ENCODE peak calls at places on chromosomes 6 and 20, in six cellular contexts. I, Q, Z, P, X and C are unnamed samples.

GRCh38 chr6:14664112-14664592 is 546.6 kb downstream of the CD83 start:
- DNase-seq in I (no peak), Q (no peak), Z (peak), P (no peak), X (no peak), C (no peak)

GRCh38 chr20:47535088-47535487 is 33.4 kb downstream of the NCOA3 start:
- DNase-seq in I (no peak), Q (no peak), Z (no peak), P (no peak), X (no peak), C (no peak)

GRCh38 chr6:34017106-34017805 is 128.6 kb downstream of the GRM4 start:
- DNase-seq in I (no peak), Q (no peak), Z (no peak), P (no peak), X (no peak), C (no peak)

GRCh38 chr6:149560736-149561135 is 5.4 kb upstream of the GINM1 start:
- DNase-seq in I (peak), Q (peak), Z (no peak), P (no peak), X (no peak), C (no peak)

GRCh38 chr20:62952373-62953166 is at the start of gene SLC17A9:
- DNase-seq in I (peak), Q (peak), Z (no peak), P (peak), X (peak), C (no peak)

GRCh38 chr6:33927551-33927950 is 123.7 kb upstream of the MLN start:
- DNase-seq in I (no peak), Q (no peak), Z (no peak), P (no peak), X (peak), C (no peak)

GRCh38 chr6:131460603-131460995 is 112.4 kb upstream of the ARG1 start:
- DNase-seq in I (no peak), Q (no peak), Z (no peak), P (no peak), X (no peak), C (no peak)

GRCh38 chr6:49326337-49326736 is 136.7 kb downstream of the MMUT start:
- DNase-seq in I (no peak), Q (peak), Z (no peak), P (no peak), X (no peak), C (no peak)

GRCh38 chr6:144477396-144477795 is 192.3 kb downstream of the UTRN start:
- DNase-seq in I (no peak), Q (no peak), Z (no peak), P (no peak), X (no peak), C (no peak)

GRCh38 chr20:63739129-63740069 is at the start of gene SLC2A4RG:
- DNase-seq in I (peak), Q (peak), Z (peak), P (peak), X (peak), C (peak)

GRCh38 chr6:155287762-155288161 is 23.9 kb downstream of the CLDN20 start:
- DNase-seq in I (no peak), Q (no peak), Z (no peak), P (no peak), X (no peak), C (no peak)

GRCh38 chr6:155765275-155766194 is 309.9 kb upstream of the NOX3 start:
- DNase-seq in I (no peak), Q (peak), Z (no peak), P (no peak), X (no peak), C (no peak)

GRCh38 chr6:74347161-74347560 is 651.2 kb downstream of the CD109 start:
- DNase-seq in I (no peak), Q (peak), Z (no peak), P (no peak), X (no peak), C (no peak)

GRCh38 chr20:19974621-19975435 is 42.3 kb upstream of the NAA20 start:
- DNase-seq in I (peak), Q (peak), Z (no peak), P (peak), X (peak), C (no peak)

GRCh38 chr20:25042531-25043498 is 15.1 kb downstream of the ACSS1 start:
- DNase-seq in I (no peak), Q (no peak), Z (peak), P (no peak), X (no peak), C (no peak)

GRCh38 chr6:149236584-149236983 is 80.9 kb upstream of the TAB2 start:
- DNase-seq in I (no peak), Q (peak), Z (no peak), P (no peak), X (no peak), C (no peak)

GRCh38 chr20:9375221-9375681 is 139.1 kb upstream of the LAMP5 start:
- DNase-seq in I (no peak), Q (no peak), Z (no peak), P (peak), X (no peak), C (no peak)

GRCh38 chr20:57693002-57693582 is 16.7 kb downstream of the PMEPA1 start:
- DNase-seq in I (peak), Q (no peak), Z (no peak), P (no peak), X (no peak), C (no peak)
- TF ChIP-seq CTCF in I (peak), Q (no peak), Z (no peak), P (no peak), X (no peak), C (no peak)

GRCh38 chr6:111658445-111659154 is 52.9 kb upstream of the TRAF3IP2 start:
- DNase-seq in I (no peak), Q (no peak), Z (no peak), P (no peak), X (peak), C (no peak)

GRCh38 chr6:111661541-111662041 is 55.9 kb upstream of the TRAF3IP2 start:
- DNase-seq in I (no peak), Q (no peak), Z (no peak), P (no peak), X (no peak), C (no peak)

GRCh38 chr6:111662192-111662793 is 56.6 kb upstream of the TRAF3IP2 start:
- DNase-seq in I (no peak), Q (no peak), Z (no peak), P (no peak), X (no peak), C (no peak)

GRCh38 chr6:111662794-111663231 is 57.1 kb upstream of the TRAF3IP2 start:
- DNase-seq in I (no peak), Q (no peak), Z (no peak), P (no peak), X (peak), C (no peak)

GRCh38 chr6:111660531-111660930 is 54.9 kb upstream of the TRAF3IP2 start:
- DNase-seq in I (no peak), Q (no peak), Z (no peak), P (no peak), X (no peak), C (no peak)
- TF ChIP-seq CTCF in I (no peak), Q (no peak), Z (no peak), P (no peak), X (no peak), C (no peak)

GRCh38 chr6:42563697-42564495 is at the start of gene UBR2:
- DNase-seq in I (peak), Q (peak), Z (peak), P (peak), X (peak), C (peak)
- TF ChIP-seq CTCF in I (peak), Q (no peak), Z (peak), P (peak), X (peak), C (peak)

GRCh38 chr20:34262488-34263288 is 21.5 kb downstream of the ASIP start:
- DNase-seq in I (no peak), Q (no peak), Z (no peak), P (no peak), X (peak), C (no peak)
- TF ChIP-seq CTCF in I (no peak), Q (no peak), Z (no peak), P (no peak), X (no peak), C (no peak)

DNA sequence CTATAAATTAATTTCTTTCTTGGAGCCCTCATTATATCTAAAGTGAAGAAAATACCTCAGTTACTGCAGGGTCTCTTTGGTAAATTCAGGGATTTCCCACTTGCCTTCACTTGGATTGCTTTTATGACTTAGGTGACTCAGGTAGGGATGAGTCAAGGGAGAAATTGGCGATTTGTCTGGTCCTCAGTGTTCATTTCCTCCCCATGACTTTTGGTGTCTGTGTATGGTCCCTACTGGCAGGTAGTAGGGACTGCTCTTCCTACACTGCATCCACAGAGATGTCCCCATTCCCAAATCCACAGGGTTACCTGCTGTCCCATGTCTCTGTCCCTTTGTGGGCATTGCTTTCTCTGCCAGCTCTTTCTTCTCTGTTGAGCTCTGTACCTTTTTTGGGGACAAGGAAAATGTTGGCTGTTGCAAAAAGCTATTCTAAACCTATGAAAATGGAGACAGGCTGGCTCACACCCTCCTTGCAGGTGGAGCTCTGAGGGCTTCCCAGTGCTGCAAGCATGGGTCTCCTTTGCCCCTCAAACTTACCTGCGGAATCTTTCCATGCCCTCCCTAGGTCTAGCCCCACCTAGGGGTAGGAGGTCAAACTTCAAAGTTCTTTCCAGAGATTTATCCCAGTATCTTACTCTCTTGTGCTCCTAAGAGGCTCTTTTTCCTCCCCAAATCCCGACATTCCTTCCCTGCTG is 211.9 kb downstream of the ZNF217 start:
- DNase-seq in I (no peak), Q (no peak), Z (no peak), P (no peak), X (no peak), C (no peak)
- TF ChIP-seq CTCF in I (no peak), Q (no peak), Z (no peak), P (no peak), X (no peak), C (no peak)

GRCh38 chr6:3229566-3230274 is 2.3 kb upstream of the TUBB2B start:
- DNase-seq in I (no peak), Q (no peak), Z (no peak), P (no peak), X (no peak), C (no peak)
- TF ChIP-seq CTCF in I (no peak), Q (no peak), Z (no peak), P (no peak), X (no peak), C (no peak)

GRCh38 chr6:166952567-166953464 is 3.5 kb downstream of the RNASET2 start:
- DNase-seq in I (no peak), Q (no peak), Z (no peak), P (no peak), X (no peak), C (no peak)

GRCh38 chr6:166949533-166950442 is 6.6 kb downstream of the RNASET2 start:
- DNase-seq in I (no peak), Q (no peak), Z (no peak), P (no peak), X (no peak), C (no peak)

GRCh38 chr6:166952122-166952521 is 4.2 kb downstream of the RNASET2 start:
- DNase-seq in I (no peak), Q (no peak), Z (no peak), P (no peak), X (no peak), C (no peak)

GRCh38 chr6:166950443-166950821 is 5.9 kb downstream of the RNASET2 start:
- DNase-seq in I (no peak), Q (no peak), Z (no peak), P (no peak), X (no peak), C (no peak)

DNA sequence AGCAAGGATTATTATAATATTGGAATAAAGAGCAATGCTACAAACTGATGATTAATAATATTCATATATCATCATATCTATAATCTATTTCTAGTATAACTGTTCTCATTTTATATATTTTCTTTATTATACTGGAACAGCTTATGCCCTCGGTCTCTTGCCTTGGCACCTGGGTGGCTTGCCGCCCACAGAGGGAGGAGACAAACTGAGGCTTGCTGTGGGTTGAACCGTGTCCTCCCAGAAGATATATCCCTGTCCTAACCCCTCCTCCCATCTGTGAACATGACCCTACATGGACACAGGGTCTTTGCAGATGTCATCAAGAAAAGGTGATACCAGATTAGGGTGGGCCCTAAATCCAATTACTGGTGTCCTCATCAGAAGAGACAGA is 4.7 kb downstream of the RNASET2 start:
- DNase-seq in I (no peak), Q (no peak), Z (no peak), P (no peak), X (no peak), C (no peak)
- TF ChIP-seq CTCF in I (no peak), Q (no peak), Z (no peak), P (no peak), X (no peak), C (no peak)

DNA sequence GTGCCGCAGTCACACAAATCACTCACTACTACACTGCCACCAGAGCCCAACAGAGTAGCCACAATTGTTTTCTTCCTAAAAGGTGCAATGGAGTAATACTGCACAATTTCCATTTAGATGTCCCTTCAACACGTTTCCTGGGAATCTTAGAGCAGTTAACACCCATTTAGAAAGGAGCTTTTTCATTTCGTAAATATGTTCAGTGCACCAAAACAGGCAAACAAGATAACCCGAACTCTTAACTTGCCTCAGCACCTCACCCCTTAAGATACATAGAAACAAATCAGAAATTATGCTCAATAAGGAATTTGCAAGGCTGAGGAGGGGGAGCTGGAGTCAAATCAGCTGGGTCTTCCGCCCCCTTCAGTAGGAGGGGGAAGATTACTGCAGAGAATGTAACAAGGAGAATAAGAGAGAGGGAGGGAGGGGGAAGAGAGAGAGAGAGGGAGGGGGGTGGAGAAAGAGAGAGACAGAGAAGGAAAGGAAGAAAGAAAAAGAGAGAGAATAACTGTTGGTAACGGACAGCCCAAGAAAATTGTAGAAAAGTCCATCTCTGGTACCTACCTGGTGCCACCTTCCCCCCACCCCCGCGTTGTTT is 155.4 kb downstream of the BCAS1 start:
- DNase-seq in I (no peak), Q (peak), Z (no peak), P (no peak), X (no peak), C (no peak)
- TF ChIP-seq CTCF in I (peak), Q (no peak), Z (no peak), P (peak), X (no peak), C (no peak)

DNA sequence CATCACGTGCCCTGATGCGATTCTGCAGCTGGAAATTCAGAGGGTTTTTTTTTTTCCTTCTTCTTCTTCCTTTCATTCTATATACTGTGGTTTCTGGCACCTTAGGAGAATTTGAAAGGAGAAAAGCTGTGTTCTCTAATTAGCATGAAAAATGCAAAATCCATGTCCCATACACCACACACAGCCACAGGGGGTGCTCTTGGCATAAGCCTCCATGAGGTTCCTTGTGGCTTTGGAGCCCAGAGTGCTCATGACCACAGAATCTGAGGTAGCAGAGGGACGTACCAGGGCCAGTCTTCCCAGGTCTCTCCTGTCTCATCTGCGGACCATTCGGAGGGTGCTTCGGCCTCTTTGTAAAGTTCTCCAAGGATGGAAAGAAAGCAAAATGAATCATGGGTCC is 258.4 kb upstream of the CDH4 start:
- DNase-seq in I (no peak), Q (no peak), Z (no peak), P (no peak), X (no peak), C (no peak)
- TF ChIP-seq CTCF in I (no peak), Q (no peak), Z (no peak), P (no peak), X (no peak), C (peak)

DNA sequence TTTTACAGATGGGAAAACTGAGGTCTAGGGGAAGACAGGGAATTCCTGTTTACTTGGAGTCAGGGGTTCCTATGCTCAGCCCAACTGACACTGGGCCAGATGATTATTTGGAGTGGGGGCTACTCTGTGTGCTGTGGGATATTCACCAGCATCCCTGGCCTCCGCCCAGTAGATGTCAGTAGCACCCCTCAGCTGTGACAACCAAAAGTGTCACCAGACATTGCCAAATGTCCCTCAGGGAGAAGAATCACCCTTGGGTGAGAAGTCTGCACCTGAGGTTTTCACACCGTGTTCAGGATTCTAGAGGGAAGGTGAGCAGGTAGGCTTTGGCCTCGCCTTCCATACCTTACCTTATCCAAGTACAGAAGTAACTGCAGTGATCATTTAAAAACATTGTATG is 27.6 kb downstream of the CDH26 start:
- DNase-seq in I (peak), Q (no peak), Z (no peak), P (no peak), X (no peak), C (no peak)
- TF ChIP-seq CTCF in I (peak), Q (no peak), Z (no peak), P (no peak), X (no peak), C (no peak)